ENCODE peak calls at places on chromosomes 7 and 10, in eight cellular contexts. One of them, this sample, is unnamed.

GRCh38 chr10:121654021-121654545 is 55.8 kb upstream of the FGFR2 start:
- DNase-seq in fibroblast of lung: no peak
- DNase-seq in colonic mucosa: no peak
- DNase-seq in CD8-positive, alpha-beta T cell: no peak
- DNase-seq in brain microvascular endothelial cell: no peak
- DNase-seq in heart right ventricle: no peak
- DNase-seq in stomach: no peak
- DNase-seq in spleen: no peak
- DNase-seq in this sample: no peak

GRCh38 chr10:132908621-132909295 is 33.6 kb downstream of the CFAP46 start:
- DNase-seq in fibroblast of lung: no peak
- DNase-seq in colonic mucosa: no peak
- DNase-seq in CD8-positive, alpha-beta T cell: no peak
- DNase-seq in brain microvascular endothelial cell: no peak
- DNase-seq in heart right ventricle: peak; percentile 3
- DNase-seq in stomach: no peak
- DNase-seq in spleen: peak; percentile 64
- DNase-seq in this sample: no peak

GRCh38 chr10:67883710-67884312 is 645 bp upstream of the SIRT1 start:
- DNase-seq in fibroblast of lung: no peak
- DNase-seq in colonic mucosa: peak; percentile 19
- DNase-seq in CD8-positive, alpha-beta T cell: no peak
- DNase-seq in brain microvascular endothelial cell: no peak
- DNase-seq in heart right ventricle: no peak
- DNase-seq in stomach: no peak
- DNase-seq in spleen: no peak
- DNase-seq in this sample: no peak

GRCh38 chr10:36366843-36367242 is 724.7 kb upstream of the FZD8 start:
- DNase-seq in fibroblast of lung: no peak
- DNase-seq in colonic mucosa: no peak
- DNase-seq in CD8-positive, alpha-beta T cell: no peak
- DNase-seq in brain microvascular endothelial cell: peak; percentile 9
- DNase-seq in heart right ventricle: no peak
- DNase-seq in stomach: no peak
- DNase-seq in spleen: no peak
- DNase-seq in this sample: no peak

GRCh38 chr7:112103246-112103645 is 103.0 kb downstream of the DOCK4 start:
- DNase-seq in fibroblast of lung: peak; percentile 36
- DNase-seq in colonic mucosa: peak; percentile 29
- DNase-seq in CD8-positive, alpha-beta T cell: no peak
- DNase-seq in brain microvascular endothelial cell: peak; percentile 70
- DNase-seq in heart right ventricle: no peak
- DNase-seq in stomach: no peak
- DNase-seq in spleen: no peak
- DNase-seq in this sample: no peak

GRCh38 chr10:97100657-97101056 is 85.1 kb downstream of the SLIT1 start:
- DNase-seq in fibroblast of lung: no peak
- DNase-seq in colonic mucosa: no peak
- DNase-seq in CD8-positive, alpha-beta T cell: no peak
- DNase-seq in brain microvascular endothelial cell: no peak
- DNase-seq in heart right ventricle: no peak
- DNase-seq in stomach: no peak
- DNase-seq in spleen: no peak
- DNase-seq in this sample: no peak

GRCh38 chr10:30114401-30114800 is 55.0 kb upstream of the JCAD start:
- DNase-seq in fibroblast of lung: no peak
- DNase-seq in colonic mucosa: no peak
- DNase-seq in CD8-positive, alpha-beta T cell: no peak
- DNase-seq in brain microvascular endothelial cell: no peak
- DNase-seq in heart right ventricle: no peak
- DNase-seq in stomach: no peak
- DNase-seq in spleen: no peak
- DNase-seq in this sample: no peak

GRCh38 chr7:130970196-130970595 is 236.2 kb upstream of the KLF14 start:
- DNase-seq in fibroblast of lung: no peak
- DNase-seq in colonic mucosa: no peak
- DNase-seq in CD8-positive, alpha-beta T cell: no peak
- DNase-seq in brain microvascular endothelial cell: no peak
- DNase-seq in heart right ventricle: no peak
- DNase-seq in stomach: no peak
- DNase-seq in spleen: no peak
- DNase-seq in this sample: no peak

GRCh38 chr7:131610007-131610406 is 53.6 kb upstream of the PODXL start:
- DNase-seq in fibroblast of lung: no peak
- DNase-seq in colonic mucosa: no peak
- DNase-seq in CD8-positive, alpha-beta T cell: no peak
- DNase-seq in brain microvascular endothelial cell: no peak
- DNase-seq in heart right ventricle: no peak
- DNase-seq in stomach: no peak
- DNase-seq in spleen: no peak
- DNase-seq in this sample: no peak

GRCh38 chr10:33535866-33536265 is 201.4 kb upstream of the NRP1 start:
- DNase-seq in fibroblast of lung: no peak
- DNase-seq in colonic mucosa: no peak
- DNase-seq in CD8-positive, alpha-beta T cell: no peak
- DNase-seq in brain microvascular endothelial cell: no peak
- DNase-seq in heart right ventricle: no peak
- DNase-seq in stomach: no peak
- DNase-seq in spleen: no peak
- DNase-seq in this sample: no peak

GRCh38 chr7:100215895-100216294 is 3.9 kb upstream of the PVRIG start:
- DNase-seq in fibroblast of lung: peak; percentile 19
- DNase-seq in colonic mucosa: no peak
- DNase-seq in CD8-positive, alpha-beta T cell: no peak
- DNase-seq in brain microvascular endothelial cell: no peak
- DNase-seq in heart right ventricle: peak; percentile 40
- DNase-seq in stomach: peak; percentile 44
- DNase-seq in spleen: peak; percentile 54
- DNase-seq in this sample: no peak

GRCh38 chr7:117619690-117620089 is 139.9 kb downstream of the CFTR start:
- DNase-seq in fibroblast of lung: no peak
- DNase-seq in colonic mucosa: no peak
- DNase-seq in CD8-positive, alpha-beta T cell: no peak
- DNase-seq in brain microvascular endothelial cell: no peak
- DNase-seq in heart right ventricle: no peak
- DNase-seq in stomach: no peak
- DNase-seq in spleen: no peak
- DNase-seq in this sample: no peak

GRCh38 chr7:54663186-54663585 is 95.8 kb downstream of the SEC61G start:
- DNase-seq in fibroblast of lung: no peak
- DNase-seq in colonic mucosa: no peak
- DNase-seq in CD8-positive, alpha-beta T cell: no peak
- DNase-seq in brain microvascular endothelial cell: no peak
- DNase-seq in heart right ventricle: no peak
- DNase-seq in stomach: no peak
- DNase-seq in spleen: no peak
- DNase-seq in this sample: no peak

GRCh38 chr10:98225000-98225399 is 43.0 kb downstream of the LOXL4 start:
- DNase-seq in fibroblast of lung: peak; percentile 23
- DNase-seq in colonic mucosa: no peak
- DNase-seq in CD8-positive, alpha-beta T cell: no peak
- DNase-seq in brain microvascular endothelial cell: peak; percentile 12
- DNase-seq in heart right ventricle: no peak
- DNase-seq in stomach: no peak
- DNase-seq in spleen: no peak
- DNase-seq in this sample: no peak

GRCh38 chr10:67492317-67493019 is 203.5 kb downstream of the CTNNA3 start:
- DNase-seq in fibroblast of lung: peak; percentile 13
- DNase-seq in colonic mucosa: no peak
- DNase-seq in CD8-positive, alpha-beta T cell: no peak
- DNase-seq in brain microvascular endothelial cell: no peak
- DNase-seq in heart right ventricle: no peak
- DNase-seq in stomach: no peak
- DNase-seq in spleen: no peak
- DNase-seq in this sample: no peak

DNA sequence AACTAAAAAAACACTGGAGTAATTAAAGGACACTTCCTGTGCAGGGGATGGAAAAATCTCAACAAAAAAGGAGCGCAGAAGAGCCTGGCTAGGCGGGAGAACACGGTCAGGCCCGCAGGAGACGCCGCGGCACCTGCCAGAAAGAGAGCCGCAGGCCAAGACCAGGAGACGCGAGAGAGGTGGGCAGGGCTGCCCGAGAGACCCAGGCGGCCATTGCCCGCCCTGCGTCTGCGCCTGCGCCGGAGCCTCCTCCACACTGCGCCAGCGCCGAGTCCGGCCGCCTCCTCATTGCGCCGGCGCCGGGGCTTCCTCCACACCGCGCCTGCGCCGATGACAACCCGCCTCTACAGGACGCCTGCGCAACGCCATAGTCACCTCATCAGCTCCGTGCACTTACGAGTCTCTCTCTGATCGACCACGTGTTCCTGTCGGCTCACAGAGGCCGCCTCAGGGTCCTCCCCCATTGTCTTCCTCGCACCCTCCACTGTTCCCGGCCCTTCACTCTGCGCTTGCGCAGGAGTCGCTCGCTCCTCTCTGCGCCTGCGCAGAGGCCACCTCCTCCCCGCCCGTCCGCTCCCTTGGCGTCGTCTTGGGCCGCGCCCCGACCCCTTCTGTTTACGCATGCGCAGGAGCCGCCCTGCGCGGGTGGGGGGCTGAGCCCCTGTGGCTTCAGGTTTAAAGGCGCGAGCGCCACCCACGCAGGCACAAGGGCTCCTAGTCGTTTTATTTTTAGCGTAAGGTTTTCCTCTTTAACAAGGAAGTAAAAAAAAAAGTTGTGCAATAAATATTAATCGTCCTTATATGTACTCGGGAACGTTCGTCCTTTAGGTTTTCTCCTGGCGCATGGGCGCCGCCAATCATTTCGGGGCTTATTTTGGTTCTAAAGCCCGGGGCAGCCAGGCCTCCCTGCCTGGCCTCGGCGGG is 43.2 kb upstream of the FAM20C start:
- DNase-seq in fibroblast of lung: peak; percentile 99
- DNase-seq in colonic mucosa: peak; percentile 95
- DNase-seq in CD8-positive, alpha-beta T cell: peak; percentile 98
- DNase-seq in brain microvascular endothelial cell: peak; percentile 98
- DNase-seq in heart right ventricle: peak; percentile 98
- DNase-seq in stomach: peak; percentile 98
- DNase-seq in spleen: peak; percentile 99
- DNase-seq in this sample: peak; percentile 99
- TF ChIP-seq CTCF in fibroblast of lung: no peak
- TF ChIP-seq CTCF in colonic mucosa: no peak
- TF ChIP-seq CTCF in CD8-positive, alpha-beta T cell: no peak
- TF ChIP-seq CTCF in brain microvascular endothelial cell: no peak
- TF ChIP-seq CTCF in heart right ventricle: no peak
- TF ChIP-seq CTCF in stomach: no peak
- TF ChIP-seq CTCF in spleen: peak; percentile 36
- TF ChIP-seq CTCF in this sample: no peak

GRCh38 chr10:21920633-21921032 is 82.9 kb downstream of the DNAJC1 start:
- DNase-seq in fibroblast of lung: no peak
- DNase-seq in colonic mucosa: no peak
- DNase-seq in CD8-positive, alpha-beta T cell: no peak
- DNase-seq in brain microvascular endothelial cell: no peak
- DNase-seq in heart right ventricle: no peak
- DNase-seq in stomach: no peak
- DNase-seq in spleen: no peak
- DNase-seq in this sample: no peak

GRCh38 chr10:21919906-21920305 is 83.6 kb downstream of the DNAJC1 start:
- DNase-seq in fibroblast of lung: no peak
- DNase-seq in colonic mucosa: no peak
- DNase-seq in CD8-positive, alpha-beta T cell: no peak
- DNase-seq in brain microvascular endothelial cell: no peak
- DNase-seq in heart right ventricle: no peak
- DNase-seq in stomach: no peak
- DNase-seq in spleen: no peak
- DNase-seq in this sample: no peak

GRCh38 chr10:21924511-21924910 is 79.0 kb downstream of the DNAJC1 start:
- DNase-seq in fibroblast of lung: no peak
- DNase-seq in colonic mucosa: no peak
- DNase-seq in CD8-positive, alpha-beta T cell: no peak
- DNase-seq in brain microvascular endothelial cell: no peak
- DNase-seq in heart right ventricle: no peak
- DNase-seq in stomach: no peak
- DNase-seq in spleen: no peak
- DNase-seq in this sample: no peak

DNA sequence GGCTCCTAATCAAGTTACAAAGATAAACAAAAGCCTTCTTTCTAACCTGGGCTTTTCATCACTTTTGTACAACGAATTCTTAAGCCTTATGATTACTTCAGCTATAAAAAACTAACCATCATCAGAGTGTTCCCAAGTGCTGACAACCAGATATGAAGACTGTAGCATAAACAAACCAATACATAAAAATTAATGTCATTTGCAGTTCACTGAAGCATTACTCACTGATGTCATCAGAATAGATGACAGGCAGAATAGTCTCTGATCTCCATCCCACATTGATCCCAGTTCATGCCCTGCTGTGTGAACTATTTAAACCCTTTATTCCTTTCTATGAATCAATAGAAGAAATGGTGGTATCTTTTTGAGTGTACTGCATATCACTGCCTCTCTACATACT is 84.4 kb downstream of the DNAJC1 start:
- DNase-seq in fibroblast of lung: no peak
- DNase-seq in colonic mucosa: no peak
- DNase-seq in CD8-positive, alpha-beta T cell: no peak
- DNase-seq in brain microvascular endothelial cell: no peak
- DNase-seq in heart right ventricle: no peak
- DNase-seq in stomach: no peak
- DNase-seq in spleen: no peak
- DNase-seq in this sample: no peak
- H3K27ac ChIP-seq in fibroblast of lung: no peak overlapping the region
- H3K27ac ChIP-seq in colonic mucosa: no peak overlapping the region
- H3K27ac ChIP-seq in CD8-positive, alpha-beta T cell: no peak overlapping the region
- H3K27ac ChIP-seq in brain microvascular endothelial cell: no peak overlapping the region
- H3K27ac ChIP-seq in heart right ventricle: no peak overlapping the region
- H3K27ac ChIP-seq in stomach: no peak overlapping the region
- H3K27ac ChIP-seq in spleen: no peak overlapping the region
- H3K27ac ChIP-seq in this sample: no peak overlapping the region

GRCh38 chr10:22765660-22766547 is 51.5 kb upstream of the PIP4K2A start:
- DNase-seq in fibroblast of lung: no peak
- DNase-seq in colonic mucosa: no peak
- DNase-seq in CD8-positive, alpha-beta T cell: no peak
- DNase-seq in brain microvascular endothelial cell: no peak
- DNase-seq in heart right ventricle: no peak
- DNase-seq in stomach: no peak
- DNase-seq in spleen: no peak
- DNase-seq in this sample: no peak
- H3K4me3 ChIP-seq in fibroblast of lung: no peak overlapping the region
- H3K4me3 ChIP-seq in colonic mucosa: no peak overlapping the region
- H3K4me3 ChIP-seq in CD8-positive, alpha-beta T cell: no peak overlapping the region
- H3K4me3 ChIP-seq in brain microvascular endothelial cell: no peak overlapping the region
- H3K4me3 ChIP-seq in heart right ventricle: no peak overlapping the region
- H3K4me3 ChIP-seq in stomach: no peak overlapping the region
- H3K4me3 ChIP-seq in spleen: no peak overlapping the region
- H3K4me3 ChIP-seq in this sample: no peak overlapping the region

DNA sequence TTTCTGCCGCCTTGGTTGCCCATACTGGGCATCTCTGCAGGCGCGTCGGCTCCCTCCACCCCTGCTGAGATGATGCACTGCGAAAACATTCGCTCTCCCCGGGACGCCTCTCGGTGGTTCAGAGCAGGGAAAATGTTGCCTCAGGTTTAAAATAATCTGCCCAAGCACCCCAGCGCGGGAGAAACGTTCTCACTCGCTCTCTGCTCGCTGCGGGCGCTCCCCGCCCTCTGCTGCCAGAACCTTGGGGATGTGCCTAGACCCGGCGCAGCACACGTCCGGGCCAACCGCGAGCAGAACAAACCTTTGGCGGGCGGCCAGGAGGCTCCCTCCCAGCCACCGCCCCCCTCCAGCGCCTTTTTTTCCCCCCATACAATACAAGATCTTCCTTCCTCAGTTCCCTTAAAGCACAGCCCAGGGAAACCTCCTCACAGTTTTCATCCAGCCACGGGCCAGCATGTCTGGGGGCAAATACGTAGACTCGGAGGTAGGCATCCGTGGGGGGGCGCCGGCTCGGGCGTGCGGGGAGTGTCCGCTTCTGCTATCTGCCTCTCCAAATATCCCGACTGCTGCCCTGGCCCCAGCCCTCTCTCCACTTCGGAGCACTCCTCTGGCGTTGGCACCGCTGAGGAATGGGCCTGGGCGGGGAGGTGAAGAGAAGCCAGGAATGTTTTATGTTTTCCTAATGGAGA is at the start of gene CAV1:
- DNase-seq in fibroblast of lung: peak; percentile 97
- DNase-seq in colonic mucosa: peak; percentile 61
- DNase-seq in CD8-positive, alpha-beta T cell: peak; percentile 69
- DNase-seq in brain microvascular endothelial cell: peak; percentile 94
- DNase-seq in heart right ventricle: peak; percentile 91
- DNase-seq in stomach: peak; percentile 65
- DNase-seq in spleen: peak; percentile 89
- DNase-seq in this sample: peak; percentile 95
- TF ChIP-seq CTCF in fibroblast of lung: peak; percentile 28
- TF ChIP-seq CTCF in colonic mucosa: no peak
- TF ChIP-seq CTCF in CD8-positive, alpha-beta T cell: no peak
- TF ChIP-seq CTCF in brain microvascular endothelial cell: peak; percentile 46
- TF ChIP-seq CTCF in heart right ventricle: no peak
- TF ChIP-seq CTCF in stomach: peak; percentile 11
- TF ChIP-seq CTCF in spleen: peak; percentile 34
- TF ChIP-seq CTCF in this sample: no peak